ENCODE peak calls at places on chromosomes 13 and 19, in six cellular contexts. J is SJCRH30; U is NAMALWA; C is smooth muscle cell of the brain vasculature; B is stimulated activated CD4-positive, alpha-beta T cell treated with anti-CD3 and anti-CD28 coated beads, Interleukin-4, amount 100 ng/mL, for 4 hours; N is frontal cortex. O is an unnamed sample.

GRCh38 chr13:92677571-92677970 is 549.0 kb upstream of the GPC6 start:
- DNase-seq in J (peak; percentile 19), U (no peak), C (no peak), B (no peak), N (no peak), O (no peak)

GRCh38 chr13:68190826-68191225 is 960.7 kb upstream of the PCDH9 start:
- DNase-seq in J (peak; percentile 9), U (no peak), C (no peak), B (no peak), N (no peak), O (no peak)

GRCh38 chr13:40228486-40228885 is 438.0 kb downstream of the FOXO1 start:
- DNase-seq in J (no peak), U (no peak), C (no peak), B (no peak), N (no peak), O (no peak)

GRCh38 chr19:54145541-54146158 is 8.1 kb downstream of the CNOT3 start:
- DNase-seq in J (no peak), U (no peak), C (no peak), B (no peak), N (no peak), O (no peak)

GRCh38 chr19:35031072-35031881 is 1.0 kb downstream of the SCN1B start:
- DNase-seq in J (peak; percentile 60), U (no peak), C (no peak), B (no peak), N (peak; percentile 77), O (no peak)

GRCh38 chr13:40503026-40503425 is 163.4 kb downstream of the FOXO1 start:
- DNase-seq in J (no peak), U (no peak), C (no peak), B (no peak), N (no peak), O (no peak)

GRCh38 chr13:30002577-30002976 is 152.2 kb upstream of the UBL3 start:
- DNase-seq in J (no peak), U (no peak), C (no peak), B (no peak), N (no peak), O (peak; percentile 42)

GRCh38 chr13:55439450-55439849 is 1701.3 kb upstream of the PRR20A start:
- DNase-seq in J (no peak), U (no peak), C (no peak), B (no peak), N (no peak), O (no peak)

GRCh38 chr13:29952245-29952644 is 101.8 kb upstream of the UBL3 start:
- DNase-seq in J (no peak), U (no peak), C (no peak), B (no peak), N (no peak), O (no peak)

GRCh38 chr19:4575267-4575793 is 15.8 kb upstream of the SEMA6B start:
- DNase-seq in J (peak; percentile 98), U (no peak), C (peak; percentile 95), B (no peak), N (no peak), O (peak; percentile 30)

GRCh38 chr19:38362076-38362945 is 12.1 kb upstream of the PSMD8 start:
- DNase-seq in J (peak; percentile 90), U (no peak), C (no peak), B (peak; percentile 69), N (no peak), O (peak; percentile 94)

GRCh38 chr13:29758591-29759114 is 91.8 kb downstream of the UBL3 start:
- DNase-seq in J (no peak), U (no peak), C (no peak), B (peak; percentile 45), N (no peak), O (peak; percentile 86)

GRCh38 chr19:33622505-33622808 is 704 bp downstream of the CHST8 start:
- DNase-seq in J (peak; percentile 41), U (no peak), C (no peak), B (no peak), N (peak; percentile 34), O (no peak)

GRCh38 chr13:57630661-57631606 is 610 bp upstream of the PCDH17 start:
- DNase-seq in J (no peak), U (no peak), C (no peak), B (no peak), N (peak; percentile 50), O (peak; percentile 33)

GRCh38 chr19:44848805-44849457 is 2.8 kb downstream of the NECTIN2 start:
- DNase-seq in J (no peak), U (no peak), C (no peak), B (no peak), N (no peak), O (no peak)

GRCh38 chr13:113187905-113188595 is 20.4 kb downstream of the PCID2 start:
- DNase-seq in J (no peak), U (no peak), C (peak; percentile 77), B (no peak), N (no peak), O (no peak)

GRCh38 chr13:83414393-83414792 is 467.9 kb downstream of the SLITRK1 start:
- DNase-seq in J (no peak), U (no peak), C (no peak), B (no peak), N (no peak), O (no peak)

GRCh38 chr13:98853791-98854191 is 101.3 kb upstream of the SLC15A1 start:
- DNase-seq in J (no peak), U (no peak), C (no peak), B (peak; percentile 30), N (no peak), O (peak; percentile 87)

GRCh38 chr13:28533441-28534166 is 38.7 kb upstream of the FLT1 start:
- DNase-seq in J (no peak), U (no peak), C (no peak), B (no peak), N (no peak), O (no peak)

GRCh38 chr19:39083983-39084731 is at the start of gene ACP7:
- DNase-seq in J (no peak), U (no peak), C (no peak), B (peak; percentile 8), N (peak; percentile 37), O (peak; percentile 38)

GRCh38 chr19:49669511-49669910 is 3.8 kb downstream of the BCL2L12 start:
- DNase-seq in J (no peak), U (no peak), C (no peak), B (no peak), N (no peak), O (no peak)

GRCh38 chr13:100440756-100441421 is 147.7 kb downstream of the GGACT start:
- DNase-seq in J (no peak), U (no peak), C (no peak), B (no peak), N (no peak), O (no peak)

GRCh38 chr13:33606692-33607091 is 211.3 kb upstream of the RFC3 start:
- DNase-seq in J (no peak), U (no peak), C (no peak), B (no peak), N (no peak), O (no peak)

GRCh38 chr13:50275392-50276063 is 260.3 kb downstream of the KCNRG start:
- DNase-seq in J (no peak), U (no peak), C (no peak), B (no peak), N (no peak), O (peak; percentile 18)

O was measured in activated CD4-positive, alpha-beta memory T cell treated with anti-CD3 and anti-CD28 coated beads for 36 hours.